ENCODE peak calls at places on chromosomes 2 and 18, in nine cellular contexts. One of them, this sample, is unnamed.

GRCh38 chr2:43276962-43277383 is 50.6 kb upstream of the ZFP36L2 start:
- DNase-seq in head of caudate nucleus: no peak
- DNase-seq in frontal cortex: no peak
- DNase-seq in GM13976: no peak
- DNase-seq in NCI-H1048: no peak
- DNase-seq in stimulated activated CD4-positive, alpha-beta T cell treated with anti-CD3 and anti-CD28 coated beads, Interleukin-1b, Interleukin-23, amount 100 ng/mL, for 24 hours: no peak
- DNase-seq in SK-N-DZ: no peak
- DNase-seq in neural crest cell: no peak
- DNase-seq in D721Med: no peak
- DNase-seq in this sample: peak; percentile 33

GRCh38 chr2:20623241-20623640 is 27.7 kb downstream of the HS1BP3 start:
- DNase-seq in head of caudate nucleus: no peak
- DNase-seq in frontal cortex: no peak
- DNase-seq in GM13976: no peak
- DNase-seq in NCI-H1048: no peak
- DNase-seq in stimulated activated CD4-positive, alpha-beta T cell treated with anti-CD3 and anti-CD28 coated beads, Interleukin-1b, Interleukin-23, amount 100 ng/mL, for 24 hours: no peak
- DNase-seq in SK-N-DZ: no peak
- DNase-seq in neural crest cell: no peak
- DNase-seq in D721Med: no peak
- DNase-seq in this sample: no peak

GRCh38 chr2:153287109-153287801 is 191.3 kb downstream of the RPRM start:
- DNase-seq in head of caudate nucleus: no peak
- DNase-seq in frontal cortex: no peak
- DNase-seq in GM13976: peak; percentile 19
- DNase-seq in NCI-H1048: no peak
- DNase-seq in stimulated activated CD4-positive, alpha-beta T cell treated with anti-CD3 and anti-CD28 coated beads, Interleukin-1b, Interleukin-23, amount 100 ng/mL, for 24 hours: no peak
- DNase-seq in SK-N-DZ: peak; percentile 10
- DNase-seq in neural crest cell: peak; percentile 66
- DNase-seq in D721Med: no peak
- DNase-seq in this sample: peak; percentile 40

GRCh38 chr18:68262697-68263293 is 452.1 kb downstream of the TMX3 start:
- DNase-seq in head of caudate nucleus: no peak
- DNase-seq in frontal cortex: no peak
- DNase-seq in GM13976: no peak
- DNase-seq in NCI-H1048: no peak
- DNase-seq in stimulated activated CD4-positive, alpha-beta T cell treated with anti-CD3 and anti-CD28 coated beads, Interleukin-1b, Interleukin-23, amount 100 ng/mL, for 24 hours: no peak
- DNase-seq in SK-N-DZ: no peak
- DNase-seq in neural crest cell: no peak
- DNase-seq in D721Med: no peak
- DNase-seq in this sample: no peak

GRCh38 chr2:189179607-189179979 is at the start of gene COL5A2:
- DNase-seq in head of caudate nucleus: no peak
- DNase-seq in frontal cortex: no peak
- DNase-seq in GM13976: no peak
- DNase-seq in NCI-H1048: no peak
- DNase-seq in stimulated activated CD4-positive, alpha-beta T cell treated with anti-CD3 and anti-CD28 coated beads, Interleukin-1b, Interleukin-23, amount 100 ng/mL, for 24 hours: no peak
- DNase-seq in SK-N-DZ: no peak
- DNase-seq in neural crest cell: peak; percentile 18
- DNase-seq in D721Med: no peak
- DNase-seq in this sample: no peak

GRCh38 chr2:158644139-158644538 is 151.0 kb upstream of the DAPL1 start:
- DNase-seq in head of caudate nucleus: no peak
- DNase-seq in frontal cortex: no peak
- DNase-seq in GM13976: no peak
- DNase-seq in NCI-H1048: no peak
- DNase-seq in stimulated activated CD4-positive, alpha-beta T cell treated with anti-CD3 and anti-CD28 coated beads, Interleukin-1b, Interleukin-23, amount 100 ng/mL, for 24 hours: no peak
- DNase-seq in SK-N-DZ: no peak
- DNase-seq in neural crest cell: no peak
- DNase-seq in D721Med: no peak
- DNase-seq in this sample: no peak

GRCh38 chr2:204977914-204978313 is 432.6 kb downstream of the PARD3B start:
- DNase-seq in head of caudate nucleus: no peak
- DNase-seq in frontal cortex: no peak
- DNase-seq in GM13976: no peak
- DNase-seq in NCI-H1048: no peak
- DNase-seq in stimulated activated CD4-positive, alpha-beta T cell treated with anti-CD3 and anti-CD28 coated beads, Interleukin-1b, Interleukin-23, amount 100 ng/mL, for 24 hours: no peak
- DNase-seq in SK-N-DZ: no peak
- DNase-seq in neural crest cell: no peak
- DNase-seq in D721Med: no peak
- DNase-seq in this sample: no peak

GRCh38 chr2:60317831-60318230 is 235.6 kb downstream of the BCL11A start:
- DNase-seq in head of caudate nucleus: no peak
- DNase-seq in frontal cortex: no peak
- DNase-seq in GM13976: peak; percentile 71
- DNase-seq in NCI-H1048: no peak
- DNase-seq in stimulated activated CD4-positive, alpha-beta T cell treated with anti-CD3 and anti-CD28 coated beads, Interleukin-1b, Interleukin-23, amount 100 ng/mL, for 24 hours: no peak
- DNase-seq in SK-N-DZ: no peak
- DNase-seq in neural crest cell: no peak
- DNase-seq in D721Med: no peak
- DNase-seq in this sample: no peak

GRCh38 chr2:1024981-1025380 is 74.3 kb downstream of the SNTG2 start:
- DNase-seq in head of caudate nucleus: no peak
- DNase-seq in frontal cortex: no peak
- DNase-seq in GM13976: no peak
- DNase-seq in NCI-H1048: no peak
- DNase-seq in stimulated activated CD4-positive, alpha-beta T cell treated with anti-CD3 and anti-CD28 coated beads, Interleukin-1b, Interleukin-23, amount 100 ng/mL, for 24 hours: no peak
- DNase-seq in SK-N-DZ: no peak
- DNase-seq in neural crest cell: no peak
- DNase-seq in D721Med: no peak
- DNase-seq in this sample: no peak

GRCh38 chr2:73944714-73945113 is 18.0 kb downstream of the DGUOK start:
- DNase-seq in head of caudate nucleus: no peak
- DNase-seq in frontal cortex: no peak
- DNase-seq in GM13976: peak; percentile 53
- DNase-seq in NCI-H1048: no peak
- DNase-seq in stimulated activated CD4-positive, alpha-beta T cell treated with anti-CD3 and anti-CD28 coated beads, Interleukin-1b, Interleukin-23, amount 100 ng/mL, for 24 hours: no peak
- DNase-seq in SK-N-DZ: no peak
- DNase-seq in neural crest cell: no peak
- DNase-seq in D721Med: no peak
- DNase-seq in this sample: no peak

GRCh38 chr2:38315707-38316333 is 61.3 kb downstream of the ATL2 start:
- DNase-seq in head of caudate nucleus: no peak
- DNase-seq in frontal cortex: peak; percentile 5
- DNase-seq in GM13976: peak; percentile 59
- DNase-seq in NCI-H1048: no peak
- DNase-seq in stimulated activated CD4-positive, alpha-beta T cell treated with anti-CD3 and anti-CD28 coated beads, Interleukin-1b, Interleukin-23, amount 100 ng/mL, for 24 hours: no peak
- DNase-seq in SK-N-DZ: peak; percentile 61
- DNase-seq in neural crest cell: peak; percentile 23
- DNase-seq in D721Med: no peak
- DNase-seq in this sample: no peak

GRCh38 chr2:18299423-18300212 is 260.8 kb downstream of the RDH14 start:
- DNase-seq in head of caudate nucleus: peak; percentile 37
- DNase-seq in frontal cortex: no peak
- DNase-seq in GM13976: no peak
- DNase-seq in NCI-H1048: peak; percentile 1
- DNase-seq in stimulated activated CD4-positive, alpha-beta T cell treated with anti-CD3 and anti-CD28 coated beads, Interleukin-1b, Interleukin-23, amount 100 ng/mL, for 24 hours: no peak
- DNase-seq in SK-N-DZ: no peak
- DNase-seq in neural crest cell: no peak
- DNase-seq in D721Med: no peak
- DNase-seq in this sample: no peak

GRCh38 chr2:223635080-223635479 is 32.9 kb upstream of the SCG2 start:
- DNase-seq in head of caudate nucleus: no peak
- DNase-seq in frontal cortex: no peak
- DNase-seq in GM13976: no peak
- DNase-seq in NCI-H1048: no peak
- DNase-seq in stimulated activated CD4-positive, alpha-beta T cell treated with anti-CD3 and anti-CD28 coated beads, Interleukin-1b, Interleukin-23, amount 100 ng/mL, for 24 hours: no peak
- DNase-seq in SK-N-DZ: no peak
- DNase-seq in neural crest cell: no peak
- DNase-seq in D721Med: no peak
- DNase-seq in this sample: no peak

GRCh38 chr2:142980246-142981068 is 103.0 kb downstream of the KYNU start:
- DNase-seq in head of caudate nucleus: no peak
- DNase-seq in frontal cortex: no peak
- DNase-seq in GM13976: no peak
- DNase-seq in NCI-H1048: no peak
- DNase-seq in stimulated activated CD4-positive, alpha-beta T cell treated with anti-CD3 and anti-CD28 coated beads, Interleukin-1b, Interleukin-23, amount 100 ng/mL, for 24 hours: no peak
- DNase-seq in SK-N-DZ: peak; percentile 12
- DNase-seq in neural crest cell: no peak
- DNase-seq in D721Med: no peak
- DNase-seq in this sample: no peak

GRCh38 chr2:203580846-203581245 is 45.7 kb upstream of the RAPH1 start:
- DNase-seq in head of caudate nucleus: peak; percentile 20
- DNase-seq in frontal cortex: peak; percentile 3
- DNase-seq in GM13976: no peak
- DNase-seq in NCI-H1048: no peak
- DNase-seq in stimulated activated CD4-positive, alpha-beta T cell treated with anti-CD3 and anti-CD28 coated beads, Interleukin-1b, Interleukin-23, amount 100 ng/mL, for 24 hours: no peak
- DNase-seq in SK-N-DZ: no peak
- DNase-seq in neural crest cell: no peak
- DNase-seq in D721Med: no peak
- DNase-seq in this sample: no peak

GRCh38 chr2:76953733-76954347 is 568.3 kb downstream of the LRRTM4 start:
- DNase-seq in head of caudate nucleus: no peak
- DNase-seq in frontal cortex: peak; percentile 2
- DNase-seq in GM13976: no peak
- DNase-seq in NCI-H1048: peak; percentile 23
- DNase-seq in stimulated activated CD4-positive, alpha-beta T cell treated with anti-CD3 and anti-CD28 coated beads, Interleukin-1b, Interleukin-23, amount 100 ng/mL, for 24 hours: no peak
- DNase-seq in SK-N-DZ: peak; percentile 81
- DNase-seq in neural crest cell: peak; percentile 57
- DNase-seq in D721Med: no peak
- DNase-seq in this sample: peak; percentile 42

GRCh38 chr2:12928706-12929291 is 212.1 kb downstream of the TRIB2 start:
- DNase-seq in head of caudate nucleus: no peak
- DNase-seq in frontal cortex: no peak
- DNase-seq in GM13976: no peak
- DNase-seq in NCI-H1048: no peak
- DNase-seq in stimulated activated CD4-positive, alpha-beta T cell treated with anti-CD3 and anti-CD28 coated beads, Interleukin-1b, Interleukin-23, amount 100 ng/mL, for 24 hours: no peak
- DNase-seq in SK-N-DZ: no peak
- DNase-seq in neural crest cell: no peak
- DNase-seq in D721Med: no peak
- DNase-seq in this sample: peak; percentile 16

GRCh38 chr2:172101008-172101706 is 1.5 kb downstream of the DLX2 start:
- DNase-seq in head of caudate nucleus: no peak
- DNase-seq in frontal cortex: peak; percentile 33
- DNase-seq in GM13976: peak; percentile 27
- DNase-seq in NCI-H1048: no peak
- DNase-seq in stimulated activated CD4-positive, alpha-beta T cell treated with anti-CD3 and anti-CD28 coated beads, Interleukin-1b, Interleukin-23, amount 100 ng/mL, for 24 hours: no peak
- DNase-seq in SK-N-DZ: no peak
- DNase-seq in neural crest cell: peak; percentile 10
- DNase-seq in D721Med: peak; percentile 18
- DNase-seq in this sample: peak; percentile 21

GRCh38 chr18:13237641-13238040 is 19.1 kb downstream of the LDLRAD4 start:
- DNase-seq in head of caudate nucleus: no peak
- DNase-seq in frontal cortex: no peak
- DNase-seq in GM13976: no peak
- DNase-seq in NCI-H1048: no peak
- DNase-seq in stimulated activated CD4-positive, alpha-beta T cell treated with anti-CD3 and anti-CD28 coated beads, Interleukin-1b, Interleukin-23, amount 100 ng/mL, for 24 hours: no peak
- DNase-seq in SK-N-DZ: no peak
- DNase-seq in neural crest cell: no peak
- DNase-seq in D721Med: no peak
- DNase-seq in this sample: no peak

GRCh38 chr2:237895544-237896506 is 36.4 kb downstream of the RAMP1 start:
- DNase-seq in head of caudate nucleus: peak; percentile 40
- DNase-seq in frontal cortex: no peak
- DNase-seq in GM13976: no peak
- DNase-seq in NCI-H1048: no peak
- DNase-seq in stimulated activated CD4-positive, alpha-beta T cell treated with anti-CD3 and anti-CD28 coated beads, Interleukin-1b, Interleukin-23, amount 100 ng/mL, for 24 hours: no peak
- DNase-seq in SK-N-DZ: no peak
- DNase-seq in neural crest cell: no peak
- DNase-seq in D721Med: no peak
- DNase-seq in this sample: no peak

GRCh38 chr2:119290859-119291587 is 67.4 kb downstream of the STEAP3 start:
- DNase-seq in head of caudate nucleus: peak; percentile 86
- DNase-seq in frontal cortex: peak; percentile 35
- DNase-seq in GM13976: peak; percentile 87
- DNase-seq in NCI-H1048: peak; percentile 5
- DNase-seq in stimulated activated CD4-positive, alpha-beta T cell treated with anti-CD3 and anti-CD28 coated beads, Interleukin-1b, Interleukin-23, amount 100 ng/mL, for 24 hours: peak; percentile 39
- DNase-seq in SK-N-DZ: peak; percentile 61
- DNase-seq in neural crest cell: peak; percentile 91
- DNase-seq in D721Med: peak; percentile 48
- DNase-seq in this sample: peak; percentile 57

GRCh38 chr2:38065502-38066135 is 10.3 kb downstream of the CYP1B1 start:
- DNase-seq in head of caudate nucleus: no peak
- DNase-seq in frontal cortex: no peak
- DNase-seq in GM13976: no peak
- DNase-seq in NCI-H1048: no peak
- DNase-seq in stimulated activated CD4-positive, alpha-beta T cell treated with anti-CD3 and anti-CD28 coated beads, Interleukin-1b, Interleukin-23, amount 100 ng/mL, for 24 hours: no peak
- DNase-seq in SK-N-DZ: no peak
- DNase-seq in neural crest cell: no peak
- DNase-seq in D721Med: no peak
- DNase-seq in this sample: no peak

This sample was measured in BE2C.